ENCODE peak calls at places on chromosomes 11 and 22, in six cellular contexts. One of them, this sample, is unnamed.

GRCh38 chr11:62725686-62726085 is 1.6 kb downstream of the HNRNPUL2 start:
- DNase-seq in right cardiac atrium: no peak
- DNase-seq in stomach: no peak
- DNase-seq in breast epithelium: no peak
- DNase-seq in kidney: no peak
- DNase-seq in mesenchymal stem cell: no peak
- DNase-seq in this sample: no peak

GRCh38 chr11:18171377-18172000 is 1.1 kb upstream of the MRGPRX4 start:
- DNase-seq in right cardiac atrium: no peak
- DNase-seq in stomach: no peak
- DNase-seq in breast epithelium: no peak
- DNase-seq in mesenchymal stem cell: peak
- DNase-seq in kidney: no peak
- DNase-seq in this sample: no peak

GRCh38 chr22:19955241-19956128 is 13.9 kb upstream of the TXNRD2 start:
- DNase-seq in right cardiac atrium: peak
- DNase-seq in stomach: no peak
- DNase-seq in breast epithelium: no peak
- DNase-seq in mesenchymal stem cell: no peak
- DNase-seq in kidney: peak
- DNase-seq in this sample: no peak

GRCh38 chr22:43969021-43969878 is 14.0 kb downstream of the SAMM50 start:
- DNase-seq in right cardiac atrium: no peak
- DNase-seq in breast epithelium: no peak
- DNase-seq in kidney: no peak
- DNase-seq in stomach: no peak
- DNase-seq in mesenchymal stem cell: no peak
- DNase-seq in this sample: no peak

GRCh38 chr11:72600557-72600956 is 73.7 kb downstream of the PDE2A start:
- DNase-seq in kidney: no peak
- DNase-seq in stomach: no peak
- DNase-seq in right cardiac atrium: no peak
- DNase-seq in mesenchymal stem cell: no peak
- DNase-seq in breast epithelium: no peak
- DNase-seq in this sample: no peak

GRCh38 chr22:39839198-39839597 is 54.4 kb downstream of the ENTHD1 start:
- DNase-seq in stomach: no peak
- DNase-seq in mesenchymal stem cell: no peak
- DNase-seq in kidney: no peak
- DNase-seq in breast epithelium: no peak
- DNase-seq in right cardiac atrium: no peak
- DNase-seq in this sample: no peak

GRCh38 chr11:69696749-69697488 is 6.9 kb downstream of the FGF19 start:
- DNase-seq in kidney: no peak
- DNase-seq in mesenchymal stem cell: no peak
- DNase-seq in stomach: no peak
- DNase-seq in breast epithelium: no peak
- DNase-seq in right cardiac atrium: no peak
- DNase-seq in this sample: no peak

GRCh38 chr11:19890308-19890707 is 177.7 kb downstream of the NAV2 start:
- DNase-seq in breast epithelium: no peak
- DNase-seq in kidney: no peak
- DNase-seq in mesenchymal stem cell: peak
- DNase-seq in right cardiac atrium: no peak
- DNase-seq in stomach: no peak
- DNase-seq in this sample: no peak

GRCh38 chr11:36492724-36493304 is 17.3 kb downstream of the TRAF6 start:
- DNase-seq in right cardiac atrium: no peak
- DNase-seq in stomach: no peak
- DNase-seq in breast epithelium: no peak
- DNase-seq in kidney: no peak
- DNase-seq in mesenchymal stem cell: peak
- DNase-seq in this sample: peak

GRCh38 chr11:33713162-33713913 is 12.7 kb upstream of the C11orf91 start:
- DNase-seq in breast epithelium: no peak
- DNase-seq in kidney: no peak
- DNase-seq in stomach: no peak
- DNase-seq in mesenchymal stem cell: no peak
- DNase-seq in right cardiac atrium: no peak
- DNase-seq in this sample: no peak

GRCh38 chr11:33712436-33712835 is 11.8 kb upstream of the C11orf91 start:
- DNase-seq in stomach: no peak
- DNase-seq in right cardiac atrium: no peak
- DNase-seq in mesenchymal stem cell: no peak
- DNase-seq in breast epithelium: no peak
- DNase-seq in kidney: no peak
- DNase-seq in this sample: no peak

GRCh38 chr11:33709471-33709870 is 8.8 kb upstream of the C11orf91 start:
- DNase-seq in stomach: no peak
- DNase-seq in mesenchymal stem cell: no peak
- DNase-seq in right cardiac atrium: no peak
- DNase-seq in breast epithelium: no peak
- DNase-seq in kidney: no peak
- DNase-seq in this sample: no peak

GRCh38 chr11:33716236-33716635 is 15.6 kb upstream of the C11orf91 start:
- DNase-seq in stomach: no peak
- DNase-seq in mesenchymal stem cell: no peak
- DNase-seq in kidney: no peak
- DNase-seq in right cardiac atrium: no peak
- DNase-seq in breast epithelium: no peak
- DNase-seq in this sample: no peak

GRCh38 chr11:33713914-33714398 is 13.3 kb upstream of the C11orf91 start:
- DNase-seq in breast epithelium: no peak
- DNase-seq in kidney: no peak
- DNase-seq in right cardiac atrium: no peak
- DNase-seq in stomach: no peak
- DNase-seq in mesenchymal stem cell: no peak
- DNase-seq in this sample: no peak
- H3K27ac ChIP-seq in breast epithelium: peak
- H3K27ac ChIP-seq in kidney: peak
- H3K27ac ChIP-seq in right cardiac atrium: no peak
- H3K27ac ChIP-seq in stomach: peak
- H3K27ac ChIP-seq in mesenchymal stem cell: no peak
- H3K27ac ChIP-seq in this sample: no peak

DNA sequence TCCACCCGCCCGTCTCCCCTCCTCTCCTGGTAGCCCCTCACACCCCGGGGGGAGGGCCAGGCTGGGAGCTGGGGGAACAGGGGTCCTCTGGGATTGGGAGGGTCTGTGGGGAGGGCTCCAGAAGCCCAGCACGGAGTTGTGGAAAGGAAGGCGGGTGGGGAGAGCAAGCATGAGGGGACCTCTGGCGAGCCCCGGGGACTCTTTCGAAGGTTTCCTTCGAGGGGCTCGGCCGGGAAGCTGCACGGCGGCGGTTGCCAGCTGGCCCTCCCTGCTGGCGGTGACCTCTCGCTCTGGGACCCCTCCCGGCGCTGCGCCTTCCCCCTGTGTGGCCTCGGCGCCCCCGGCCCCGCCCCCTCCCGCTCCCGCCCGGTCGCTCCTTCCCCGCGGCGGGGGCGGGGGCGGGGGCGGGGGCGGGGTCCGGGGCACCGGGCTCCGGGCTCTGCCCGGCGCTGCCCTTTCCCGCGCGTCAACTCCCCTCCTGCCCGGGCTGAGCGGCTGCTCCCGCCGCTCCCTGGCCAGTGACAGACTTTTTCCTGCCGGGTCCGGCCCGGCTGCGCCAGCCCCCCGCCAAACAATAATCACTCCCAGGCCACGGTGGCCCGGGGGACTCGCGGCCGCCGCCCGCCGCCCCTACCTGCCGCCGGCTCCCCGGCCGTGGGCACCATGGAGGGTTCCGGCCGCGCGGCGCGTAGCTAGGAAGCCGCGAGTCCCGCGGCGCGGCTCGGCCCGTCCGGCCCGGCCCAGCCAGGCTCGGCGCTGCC is 986 bp downstream of the CLCF1 start:
- DNase-seq in stomach: no peak
- DNase-seq in breast epithelium: no peak
- DNase-seq in mesenchymal stem cell: no peak
- DNase-seq in kidney: peak
- DNase-seq in right cardiac atrium: peak
- DNase-seq in this sample: no peak
- H3K4me3 ChIP-seq in stomach: peak
- H3K4me3 ChIP-seq in breast epithelium: peak
- H3K4me3 ChIP-seq in mesenchymal stem cell: peak
- H3K4me3 ChIP-seq in kidney: peak
- H3K4me3 ChIP-seq in right cardiac atrium: peak
- H3K4me3 ChIP-seq in this sample: peak

DNA sequence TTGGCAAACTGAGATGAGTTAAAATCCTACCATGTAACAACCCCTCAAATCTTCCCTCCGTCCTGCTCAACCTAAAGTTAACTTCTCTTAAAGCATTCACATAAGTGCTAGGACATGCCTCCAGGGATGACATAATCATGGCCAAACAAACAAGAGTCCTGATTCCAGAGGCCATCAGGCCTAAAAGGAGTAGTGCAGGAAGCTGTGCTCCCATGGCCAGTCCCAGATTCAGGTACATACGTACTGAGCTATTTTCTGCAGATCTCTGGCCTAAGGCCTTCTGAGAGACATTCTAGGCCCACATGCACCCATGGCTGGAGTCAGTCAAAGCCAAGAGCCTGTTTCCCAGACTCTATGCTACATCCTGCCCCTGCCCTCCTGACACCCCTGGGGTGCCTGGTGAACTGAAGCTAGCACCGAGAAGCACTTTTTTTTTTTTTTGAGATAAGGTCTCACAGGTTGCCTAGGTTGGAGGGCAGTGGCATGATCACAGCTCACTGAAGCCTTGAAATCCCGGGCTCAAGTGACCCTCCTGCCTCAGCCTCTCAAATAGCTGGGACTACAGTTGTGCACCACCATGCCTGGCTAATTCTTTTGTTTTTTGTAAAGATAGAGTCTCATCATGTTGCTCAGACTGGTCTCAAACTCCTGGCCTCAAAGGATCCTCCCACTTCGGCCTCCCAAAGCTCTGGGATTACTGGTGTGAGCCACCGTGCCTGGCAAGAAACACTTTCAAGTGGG is 586 bp downstream of the CD3D start:
- DNase-seq in stomach: no peak
- DNase-seq in kidney: no peak
- DNase-seq in breast epithelium: no peak
- DNase-seq in right cardiac atrium: no peak
- DNase-seq in mesenchymal stem cell: no peak
- DNase-seq in this sample: no peak
- H3K27ac ChIP-seq in stomach: peak
- H3K27ac ChIP-seq in kidney: no peak
- H3K27ac ChIP-seq in breast epithelium: no peak
- H3K27ac ChIP-seq in right cardiac atrium: no peak
- H3K27ac ChIP-seq in mesenchymal stem cell: no peak
- H3K27ac ChIP-seq in this sample: no peak

DNA sequence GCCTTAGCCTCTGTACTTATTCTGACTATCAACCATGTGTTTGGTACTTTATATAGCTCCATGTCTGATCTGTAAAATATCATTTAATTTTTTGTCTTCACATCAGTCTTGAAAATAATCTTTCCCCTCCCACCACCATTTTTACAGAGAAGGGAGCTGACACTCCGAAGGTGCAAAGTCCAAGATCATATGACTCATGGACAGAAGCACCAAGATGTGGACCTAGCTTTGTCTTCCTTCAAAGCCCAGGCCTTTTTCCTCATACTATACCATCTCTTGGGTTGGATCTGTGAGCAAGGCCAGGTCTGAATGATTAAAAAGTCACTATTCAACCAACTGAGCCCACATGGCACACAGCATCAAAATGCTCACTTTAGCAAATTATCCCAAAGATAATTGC is 32.3 kb upstream of the EED start:
- DNase-seq in stomach: no peak
- DNase-seq in kidney: no peak
- DNase-seq in mesenchymal stem cell: no peak
- DNase-seq in right cardiac atrium: no peak
- DNase-seq in breast epithelium: no peak
- DNase-seq in this sample: no peak
- H3K4me3 ChIP-seq in stomach: no peak
- H3K4me3 ChIP-seq in kidney: no peak
- H3K4me3 ChIP-seq in mesenchymal stem cell: no peak
- H3K4me3 ChIP-seq in right cardiac atrium: no peak
- H3K4me3 ChIP-seq in breast epithelium: no peak
- H3K4me3 ChIP-seq in this sample: no peak

GRCh38 chr11:60184824-60185511 is 2.1 kb upstream of the MS4A6A start:
- DNase-seq in mesenchymal stem cell: no peak
- DNase-seq in kidney: no peak
- DNase-seq in stomach: no peak
- DNase-seq in right cardiac atrium: no peak
- DNase-seq in breast epithelium: no peak
- DNase-seq in this sample: no peak
- H3K27ac ChIP-seq in mesenchymal stem cell: no peak
- H3K27ac ChIP-seq in kidney: no peak
- H3K27ac ChIP-seq in stomach: no peak
- H3K27ac ChIP-seq in right cardiac atrium: no peak
- H3K27ac ChIP-seq in breast epithelium: no peak
- H3K27ac ChIP-seq in this sample: no peak

GRCh38 chr11:74953448-74953847 is 4.4 kb downstream of the SPCS2 start:
- DNase-seq in mesenchymal stem cell: no peak
- DNase-seq in right cardiac atrium: no peak
- DNase-seq in stomach: no peak
- DNase-seq in kidney: no peak
- DNase-seq in breast epithelium: no peak
- DNase-seq in this sample: no peak
- H3K4me3 ChIP-seq in mesenchymal stem cell: no peak
- H3K4me3 ChIP-seq in right cardiac atrium: no peak
- H3K4me3 ChIP-seq in stomach: no peak
- H3K4me3 ChIP-seq in kidney: no peak
- H3K4me3 ChIP-seq in breast epithelium: no peak
- H3K4me3 ChIP-seq in this sample: no peak

GRCh38 chr11:86136542-86136941 is 67.7 kb upstream of the PICALM start:
- DNase-seq in breast epithelium: no peak
- DNase-seq in right cardiac atrium: no peak
- DNase-seq in kidney: no peak
- DNase-seq in stomach: no peak
- DNase-seq in mesenchymal stem cell: no peak
- DNase-seq in this sample: no peak
- H3K27ac ChIP-seq in breast epithelium: no peak
- H3K27ac ChIP-seq in right cardiac atrium: no peak
- H3K27ac ChIP-seq in kidney: no peak
- H3K27ac ChIP-seq in stomach: no peak
- H3K27ac ChIP-seq in mesenchymal stem cell: no peak
- H3K27ac ChIP-seq in this sample: no peak

GRCh38 chr22:36369004-36369921 is 18.5 kb downstream of the MYH9 start:
- DNase-seq in kidney: no peak
- DNase-seq in breast epithelium: no peak
- DNase-seq in stomach: no peak
- DNase-seq in mesenchymal stem cell: peak
- DNase-seq in right cardiac atrium: peak
- DNase-seq in this sample: no peak
- H3K4me3 ChIP-seq in kidney: no peak
- H3K4me3 ChIP-seq in breast epithelium: peak
- H3K4me3 ChIP-seq in stomach: no peak
- H3K4me3 ChIP-seq in mesenchymal stem cell: no peak
- H3K4me3 ChIP-seq in right cardiac atrium: no peak
- H3K4me3 ChIP-seq in this sample: no peak